ENCODE peak calls at places on chromosome 20, in five cellular contexts. K, E, N, F and Q are unnamed samples.

GRCh38 chr20:51366155-51366886 is 176.2 kb downstream of the NFATC2 start:
- DNase-seq in N (peak; percentile 31), E (no peak), F (peak; percentile 88), K (peak; percentile 39), Q (no peak)

GRCh38 chr20:43955244-43956191 is 40.9 kb downstream of the TOX2 start:
- DNase-seq in F (peak; percentile 18), E (no peak), N (no peak), K (no peak), Q (no peak)

GRCh38 chr20:16078172-16078898 is 494.9 kb downstream of the KIF16B start:
- DNase-seq in K (no peak), F (no peak), E (no peak), N (no peak), Q (no peak)

GRCh38 chr20:57570145-57570850 is 9.4 kb downstream of the PCK1 start:
- DNase-seq in K (no peak), N (no peak), E (no peak), F (no peak), Q (no peak)

GRCh38 chr20:588932-589672 is 21.0 kb downstream of the TCF15 start:
- DNase-seq in K (no peak), N (no peak), F (no peak), E (peak; percentile 3), Q (peak; percentile 55)

GRCh38 chr20:35003211-35004031 is 47.8 kb downstream of the MYH7B start:
- DNase-seq in F (no peak), E (no peak), K (no peak), N (no peak), Q (peak; percentile 48)

GRCh38 chr20:14919473-14920157 is 582.2 kb upstream of the FLRT3 start:
- DNase-seq in F (no peak), K (peak; percentile 53), E (no peak), N (no peak), Q (peak; percentile 66)

GRCh38 chr20:44166477-44166876 is 20.5 kb downstream of the JPH2 start:
- DNase-seq in E (no peak), F (no peak), K (no peak), N (peak; percentile 69), Q (no peak)

GRCh38 chr20:39888310-39888709 is 800.7 kb downstream of the MAFB start:
- DNase-seq in N (no peak), F (no peak), K (no peak), E (no peak), Q (no peak)

GRCh38 chr20:9838378-9839295 is at the start of gene PAK5:
- DNase-seq in E (peak; percentile 25), K (peak; percentile 79), N (peak; percentile 20), F (peak; percentile 5), Q (peak; percentile 86)

GRCh38 chr20:51639206-51639832 is 96.8 kb upstream of the NFATC2 start:
- DNase-seq in N (peak; percentile 44), F (no peak), E (peak; percentile 58), K (peak; percentile 70), Q (no peak)

GRCh38 chr20:43842126-43843020 is 72.3 kb upstream of the TOX2 start:
- DNase-seq in E (no peak), F (no peak), N (no peak), K (no peak), Q (no peak)

GRCh38 chr20:57716202-57716601 is 6.4 kb upstream of the PMEPA1 start:
- DNase-seq in F (no peak), E (no peak), N (no peak), K (no peak), Q (no peak)

GRCh38 chr20:31475032-31475431 is at the start of the genes DEFB124 and REM1:
- DNase-seq in E (no peak), K (no peak), F (no peak), N (peak; percentile 72), Q (peak; percentile 64)

GRCh38 chr20:8074931-8075330 is 55.4 kb upstream of the TMX4 start:
- DNase-seq in F (no peak), E (no peak), N (no peak), K (no peak), Q (no peak)

GRCh38 chr20:18390201-18390600 is 76.6 kb downstream of the DZANK1 start:
- DNase-seq in K (no peak), E (no peak), F (no peak), N (no peak), Q (no peak)

GRCh38 chr20:59071224-59071623 is 28.6 kb upstream of the PRELID3B start:
- DNase-seq in E (no peak), F (no peak), N (no peak), K (no peak), Q (no peak)

GRCh38 chr20:17680128-17680835 is 1.8 kb downstream of the RRBP1 start:
- DNase-seq in E (peak; percentile 81), K (peak; percentile 74), F (no peak), N (peak; percentile 39), Q (peak; percentile 82)

GRCh38 chr20:10863337-10864060 is 189.7 kb upstream of the JAG1 start:
- DNase-seq in N (peak; percentile 28), K (no peak), E (no peak), F (no peak), Q (no peak)

GRCh38 chr20:15297059-15297875 is 959.9 kb upstream of the FLRT3 start:
- DNase-seq in N (no peak), F (no peak), E (no peak), K (peak; percentile 74), Q (no peak)

GRCh38 chr20:5078399-5078958 is 41.3 kb downstream of the PCNA start:
- DNase-seq in N (peak; percentile 61), F (peak; percentile 43), K (peak; percentile 75), E (peak; percentile 66), Q (peak; percentile 78)

GRCh38 chr20:46690219-46691111 is 1.2 kb upstream of the TP53RK start:
- DNase-seq in K (no peak), E (no peak), F (no peak), N (no peak), Q (no peak)

GRCh38 chr20:63846128-63846771 is 15.0 kb upstream of the ABHD16B start:
- DNase-seq in E (peak; percentile 64), K (no peak), F (no peak), N (peak; percentile 90), Q (no peak)
- H3K27ac ChIP-seq in E (peak overlapping the region; percentile 25), K (peak overlapping the region; percentile 40), F (no peak overlapping the region), N (peak overlapping the region; percentile 96), Q (no peak overlapping the region)

GRCh38 chr20:49711331-49711987 is 2.2 kb downstream of the B4GALT5 start:
- DNase-seq in N (no peak), E (no peak), F (no peak), K (no peak), Q (no peak)
- H3K4me3 ChIP-seq in N (peak overlapping the region; percentile 98), E (peak overlapping the region; percentile 97), F (peak overlapping the region; percentile 93), K (peak overlapping the region; percentile 95), Q (peak overlapping the region; percentile 91)

DNA sequence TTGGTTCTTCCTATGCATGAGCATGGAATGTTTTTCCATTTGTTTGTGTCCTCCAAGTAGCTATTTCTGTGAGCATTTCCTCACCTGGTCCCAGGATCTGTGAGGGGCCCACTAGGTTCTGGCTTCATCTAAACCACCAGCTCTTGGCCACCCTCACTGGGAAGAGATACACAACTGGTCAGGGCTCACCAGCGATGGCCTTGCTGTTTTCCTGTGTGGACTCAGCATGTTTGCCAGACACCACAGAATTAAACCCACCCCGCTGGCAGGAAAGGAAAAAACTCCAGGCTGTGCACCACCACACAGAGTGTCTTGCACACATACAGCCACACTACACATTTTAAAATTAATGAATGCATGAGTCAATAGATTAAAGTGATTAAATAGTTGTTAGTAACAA is 65.1 kb upstream of the NXT1 start:
- DNase-seq in E (no peak), N (no peak), F (no peak), K (no peak), Q (no peak)
- H3K27me3 ChIP-seq in E (no peaks in the 10 kb centered on the region), N (no peaks in the 10 kb centered on the region), F (no peaks in the 10 kb centered on the region), K (no peaks in the 10 kb centered on the region), Q (peaks cover 6% of the 10 kb centered on the region)

DNA sequence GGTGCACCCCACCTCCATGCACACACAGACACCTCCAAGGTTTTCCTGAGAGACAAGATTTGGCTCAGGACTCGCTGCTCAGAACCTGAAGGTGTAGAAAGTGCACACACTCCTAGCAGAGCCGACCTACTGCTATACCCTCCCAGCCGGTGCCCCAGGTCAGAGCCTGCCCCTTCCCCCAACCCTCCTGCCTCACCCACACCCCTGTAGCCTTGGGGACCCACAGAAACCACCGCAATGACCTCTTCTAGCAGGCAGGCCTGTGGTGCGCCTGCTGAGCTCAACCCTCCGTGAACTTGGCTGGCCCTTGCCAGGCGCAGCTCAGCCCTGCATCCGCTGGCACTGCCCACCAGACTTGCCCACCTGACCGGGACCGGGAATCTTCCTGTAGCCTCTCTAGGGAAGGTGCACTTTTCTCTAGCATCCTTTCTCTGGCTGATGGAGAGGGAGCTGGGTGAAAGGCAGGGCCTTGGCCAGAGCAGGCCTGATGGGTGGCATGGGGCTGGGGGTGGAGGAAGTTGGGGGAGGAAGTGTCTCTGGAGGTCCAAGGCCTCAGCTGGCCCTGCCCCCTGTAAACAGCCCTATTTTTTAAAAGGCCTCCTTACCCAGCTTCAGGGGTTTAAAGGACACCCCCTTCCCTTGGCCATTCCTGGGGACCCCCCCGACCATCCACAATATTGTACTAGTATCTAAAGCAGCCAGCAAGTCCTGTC is 36.9 kb upstream of the SLCO4A1 start:
- DNase-seq in N (no peak), K (no peak), E (peak; percentile 20), F (no peak), Q (no peak)
- H3K27ac ChIP-seq in N (no peak overlapping the region), K (peak overlapping the region; percentile 43), E (no peak overlapping the region), F (no peak overlapping the region), Q (no peak overlapping the region)

GRCh38 chr20:20497242-20497985 is 129.5 kb downstream of the INSM1 start:
- DNase-seq in N (no peak), F (no peak), K (no peak), E (no peak), Q (no peak)

GRCh38 chr20:20500312-20500711 is 132.4 kb downstream of the INSM1 start:
- DNase-seq in F (no peak), N (no peak), E (no peak), K (no peak), Q (no peak)

GRCh38 chr20:20499469-20499868 is 131.6 kb downstream of the INSM1 start:
- DNase-seq in N (no peak), F (no peak), E (no peak), K (no peak), Q (no peak)

GRCh38 chr20:20495719-20496474 is 128.0 kb downstream of the INSM1 start:
- DNase-seq in F (no peak), N (no peak), E (no peak), K (no peak), Q (no peak)

DNA sequence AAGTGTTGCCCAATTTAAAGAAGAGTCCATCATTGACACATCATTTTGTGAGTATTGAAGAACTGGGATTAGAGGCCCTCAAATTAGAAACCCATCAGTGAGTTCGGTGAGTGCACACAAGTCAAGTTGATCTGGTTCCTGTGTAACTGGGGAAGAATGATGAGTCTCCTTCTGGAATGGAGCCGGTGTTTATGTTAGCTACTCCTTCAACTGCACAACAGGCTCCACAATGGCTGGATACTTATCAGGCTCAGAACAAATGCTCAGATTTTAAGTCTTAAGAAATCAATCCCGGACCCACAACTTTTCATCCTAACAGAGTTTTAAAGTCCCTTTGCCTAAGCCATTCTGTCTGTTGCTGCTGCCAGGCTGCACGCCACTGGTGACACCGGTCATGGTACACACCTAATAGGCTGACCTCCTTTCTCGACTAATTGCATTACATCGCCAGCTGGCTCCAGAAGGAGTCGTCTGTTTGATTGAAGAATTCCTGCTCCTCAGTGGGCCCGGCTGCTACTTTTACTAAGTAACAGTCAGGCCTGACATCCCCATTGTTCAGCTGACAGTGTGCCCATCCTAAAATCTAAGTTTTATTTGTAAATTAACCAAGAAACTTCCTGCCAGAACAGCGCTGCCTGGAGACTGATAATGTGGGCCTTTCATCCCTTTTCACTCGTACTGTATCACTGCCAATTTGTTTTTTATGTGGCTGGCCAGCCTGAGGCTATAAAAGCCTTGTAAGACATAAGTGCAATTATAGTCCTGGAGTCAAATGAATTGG is 130.4 kb downstream of the INSM1 start:
- DNase-seq in K (peak; percentile 38), F (no peak), E (no peak), N (no peak), Q (no peak)
- H3K4me3 ChIP-seq in K (no peak overlapping the region), F (no peak overlapping the region), E (no peak overlapping the region), N (no peak overlapping the region), Q (no peak overlapping the region)